ENCODE peak calls at places on chromosomes 11 and 22, in five cellular contexts. S is cardiac fibroblast, O is transverse colon, U is A549, B is heart left ventricle. X is an unnamed sample.

GRCh38 chr11:126891556-126892217 is 108.9 kb downstream of the KIRREL3 start:
- DNase-seq in S (peak), B (peak), U (no peak), O (no peak), X (no peak)

GRCh38 chr22:45163074-45163416 is 680 bp upstream of the NUP50 start:
- DNase-seq in S (peak), O (peak), U (peak), B (no peak), X (no peak)

GRCh38 chr11:134139303-134139872 is 70.5 kb downstream of the JAM3 start:
- DNase-seq in B (no peak), S (no peak), O (no peak), U (no peak), X (no peak)

GRCh38 chr22:29306830-29307657 is 594 bp downstream of the GAS2L1 start:
- DNase-seq in U (peak), S (peak), B (peak), O (peak), X (no peak)

GRCh38 chr22:38305481-38306448 is 11.5 kb downstream of the CSNK1E start:
- DNase-seq in B (no peak), U (no peak), S (peak), O (peak), X (no peak)

GRCh38 chr11:44316388-44317240 is 6.7 kb upstream of the ALX4 start:
- DNase-seq in U (no peak), S (no peak), O (no peak), B (no peak), X (no peak)

GRCh38 chr11:122642472-122642922 is 13.0 kb upstream of the UBASH3B start:
- DNase-seq in S (peak), B (no peak), O (no peak), U (peak), X (no peak)

GRCh38 chr11:65857500-65858353 is at the start of gene CFL1:
- DNase-seq in B (peak), O (peak), U (peak), S (peak), X (peak)

GRCh38 chr11:69818243-69819108 is 740 bp downstream of the FGF3 start:
- DNase-seq in U (no peak), B (no peak), S (no peak), O (no peak), X (no peak)

GRCh38 chr11:59289356-59289755 is 69.3 kb upstream of the OR5AN1 start:
- DNase-seq in U (no peak), S (no peak), O (no peak), B (no peak), X (no peak)

GRCh38 chr11:99911116-99911515 is 776.0 kb upstream of the ARHGAP42 start:
- DNase-seq in S (no peak), O (no peak), B (no peak), U (no peak), X (no peak)

GRCh38 chr11:64743591-64744543 is at the start of gene RASGRP2:
- DNase-seq in S (peak), O (peak), U (peak), B (peak), X (no peak)

GRCh38 chr22:40637181-40638150 is 947 bp upstream of the MRTFA start:
- DNase-seq in O (peak), U (no peak), B (peak), S (no peak), X (no peak)

GRCh38 chr11:10931761-10932700 is 74.2 kb upstream of the ZBED5 start:
- DNase-seq in U (no peak), S (peak), B (peak), O (peak), X (no peak)

GRCh38 chr11:43632171-43632570 is 48.4 kb upstream of the HSD17B12 start:
- DNase-seq in O (no peak), S (no peak), B (no peak), U (no peak), X (peak)

GRCh38 chr11:820655-821512 is 2.2 kb downstream of the PNPLA2 start:
- DNase-seq in B (peak), O (peak), S (peak), U (peak), X (no peak)

GRCh38 chr11:122850076-122850631 is 11.9 kb downstream of the CRTAM start:
- DNase-seq in B (no peak), S (peak), O (no peak), U (no peak), X (no peak)

GRCh38 chr11:44859528-44859925 is 91.2 kb downstream of the TP53I11 start:
- DNase-seq in S (no peak), O (no peak), U (no peak), B (no peak), X (no peak)

GRCh38 chr22:35477911-35478582 is 62.6 kb upstream of the RASD2 start:
- DNase-seq in U (peak), S (peak), B (peak), O (peak), X (peak)

GRCh38 chr11:8025123-8025522 is 38.0 kb downstream of the EIF3F start:
- DNase-seq in U (no peak), B (no peak), S (no peak), O (no peak), X (no peak)

GRCh38 chr11:12598330-12599256 is 75.6 kb upstream of the TEAD1 start:
- DNase-seq in S (peak), B (no peak), O (no peak), U (no peak), X (no peak)

GRCh38 chr22:39959640-39960447 is at the start of gene TMA7B:
- DNase-seq in O (no peak), U (peak), S (peak), B (no peak), X (peak)

GRCh38 chr11:79081441-79082124 is 359.2 kb downstream of the TENM4 start:
- DNase-seq in O (no peak), B (no peak), U (no peak), S (peak), X (peak)

GRCh38 chr11:7906481-7906880 is 24.6 kb downstream of the OR10A6 start:
- DNase-seq in O (no peak), S (no peak), B (no peak), U (no peak), X (no peak)

GRCh38 chr11:74754507-74755255 is 6.0 kb downstream of the RNF169 start:
- DNase-seq in O (no peak), U (peak), S (peak), B (no peak), X (no peak)

GRCh38 chr11:122851366-122852011 is 13.2 kb downstream of the CRTAM start:
- DNase-seq in U (no peak), S (no peak), O (no peak), B (no peak), X (no peak)

GRCh38 chr11:34619062-34619516 is 1.8 kb upstream of the EHF start:
- DNase-seq in U (no peak), B (no peak), S (no peak), O (no peak), X (no peak)

GRCh38 chr11:126147268-126148111 is 64.0 kb downstream of the RPUSD4 start:
- DNase-seq in U (no peak), O (no peak), B (no peak), S (no peak), X (no peak)

GRCh38 chr11:17649696-17650600 is 69.4 kb upstream of the MYOD1 start:
- DNase-seq in S (no peak), U (no peak), O (no peak), B (no peak), X (no peak)

GRCh38 chr11:34104680-34105078 is 750 bp upstream of the NAT10 start:
- DNase-seq in S (no peak), O (no peak), U (no peak), B (no peak), X (no peak)

GRCh38 chr11:17403977-17404759 is 15.7 kb upstream of the KCNJ11 start:
- DNase-seq in U (no peak), S (peak), B (no peak), O (no peak), X (no peak)

GRCh38 chr11:92888701-92889100 is 80.8 kb upstream of the MTNR1B start:
- DNase-seq in S (no peak), O (no peak), U (no peak), B (no peak), X (no peak)

GRCh38 chr22:46233231-46233630 is 16.9 kb downstream of the CDPF1 start:
- DNase-seq in U (no peak), O (no peak), S (peak), B (peak), X (no peak)

GRCh38 chr11:75140269-75141138 is 10.4 kb upstream of the SLCO2B1 start:
- DNase-seq in S (peak), O (peak), B (peak), U (peak), X (no peak)

GRCh38 chr22:28105988-28106387 is 186.9 kb upstream of the PITPNB start:
- DNase-seq in B (no peak), S (no peak), U (no peak), O (no peak), X (no peak)

GRCh38 chr22:46131151-46131587 is 19.2 kb upstream of the PPARA start:
- DNase-seq in U (no peak), O (no peak), B (no peak), S (no peak), X (no peak)

GRCh38 chr11:77698896-77699295 is 61.3 kb upstream of the CLNS1A start:
- DNase-seq in S (no peak), B (no peak), U (no peak), O (no peak), X (no peak)

GRCh38 chr22:36510966-36511881 is 4.4 kb upstream of the FOXRED2 start:
- DNase-seq in B (no peak), U (peak), O (peak), S (peak), X (no peak)

GRCh38 chr11:118902336-118903203 is 18.9 kb downstream of the CXCR5 start:
- DNase-seq in B (no peak), U (no peak), S (no peak), O (no peak), X (no peak)

DNA sequence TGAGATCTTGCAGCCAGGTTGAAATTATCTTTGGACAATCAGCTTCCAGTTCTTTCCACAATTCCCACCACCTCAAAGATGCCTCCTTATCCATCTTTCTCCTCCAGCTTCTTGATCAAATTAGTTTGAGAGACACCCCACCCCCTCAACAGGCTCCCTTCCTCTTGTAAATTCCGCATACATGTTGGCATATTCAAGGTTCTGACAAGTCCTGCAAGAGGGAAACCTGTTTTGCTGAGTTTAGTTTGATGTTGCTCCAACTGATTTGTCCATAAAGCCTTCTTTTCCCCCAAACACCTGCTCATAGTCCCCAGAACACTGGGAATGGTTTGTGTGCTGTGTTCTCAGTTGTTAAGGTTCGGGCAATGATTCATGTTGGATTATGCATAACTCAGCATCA is 73.6 kb downstream of the MYO18B start:
- DNase-seq in U (no peak), S (no peak), O (no peak), B (no peak), X (no peak)
- TF ChIP-seq CTCF in U (no peak), S (no peak), O (no peak), B (no peak), X (no peak)

DNA sequence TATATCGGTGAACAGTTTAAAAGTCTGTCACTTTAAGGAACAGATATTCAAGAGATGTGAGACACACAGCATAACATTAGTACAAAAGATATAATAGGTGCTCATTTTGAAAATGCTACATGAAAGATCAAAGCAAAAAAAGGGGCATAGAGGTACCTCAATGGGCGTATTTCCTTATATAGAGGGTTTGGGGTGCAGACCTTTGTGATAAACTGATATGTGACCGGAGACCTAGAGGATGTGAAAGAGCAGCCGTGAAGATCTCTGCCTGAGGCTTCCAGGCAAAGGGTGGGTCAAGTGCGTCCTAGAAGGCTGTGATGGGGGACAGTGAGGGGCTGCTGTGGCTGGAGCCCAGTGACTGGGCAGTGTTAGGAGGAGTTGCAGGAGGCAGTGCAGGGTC is 551.4 kb downstream of the ETS1 start:
- DNase-seq in U (no peak), O (no peak), S (no peak), B (no peak), X (no peak)
- H3K4me3 ChIP-seq in U (no peak), O (no peak), S (no peak), B (no peak), X (no peak)

GRCh38 chr11:76598426-76598839 is 72.1 kb downstream of the LRRC32 start:
- DNase-seq in U (peak), B (no peak), S (peak), O (no peak), X (no peak)
- TF ChIP-seq CTCF in U (peak), B (peak), S (peak), O (peak), X (peak)

GRCh38 chr11:121299417-121299816 is 6.8 kb downstream of the SC5D start:
- DNase-seq in O (no peak), S (no peak), U (no peak), B (no peak), X (no peak)
- H3K4me3 ChIP-seq in O (no peak), S (no peak), U (no peak), B (no peak), X (no peak)

DNA sequence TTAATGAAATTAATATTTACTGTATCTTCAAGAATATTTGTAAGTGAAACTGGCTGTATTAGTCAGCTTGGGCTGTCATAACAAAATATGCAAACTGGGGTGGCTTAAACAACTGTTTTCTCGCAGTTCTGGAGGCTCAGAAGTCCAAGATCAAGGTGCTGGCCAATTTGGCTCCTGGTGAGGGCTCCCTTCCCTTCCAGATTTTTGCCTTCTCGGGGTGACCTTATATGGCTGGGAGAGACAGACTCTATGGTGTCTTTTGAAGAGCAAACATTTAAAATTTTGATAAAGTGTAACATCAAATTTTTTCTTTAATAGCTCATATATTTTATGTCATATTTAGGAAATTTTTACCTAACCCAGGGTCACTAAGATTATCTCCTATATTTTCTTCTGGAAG is 30.2 kb downstream of the CSTPP1 start:
- DNase-seq in U (no peak), O (no peak), S (no peak), B (no peak), X (no peak)
- TF ChIP-seq CTCF in U (no peak), O (no peak), S (no peak), B (no peak), X (no peak)

DNA sequence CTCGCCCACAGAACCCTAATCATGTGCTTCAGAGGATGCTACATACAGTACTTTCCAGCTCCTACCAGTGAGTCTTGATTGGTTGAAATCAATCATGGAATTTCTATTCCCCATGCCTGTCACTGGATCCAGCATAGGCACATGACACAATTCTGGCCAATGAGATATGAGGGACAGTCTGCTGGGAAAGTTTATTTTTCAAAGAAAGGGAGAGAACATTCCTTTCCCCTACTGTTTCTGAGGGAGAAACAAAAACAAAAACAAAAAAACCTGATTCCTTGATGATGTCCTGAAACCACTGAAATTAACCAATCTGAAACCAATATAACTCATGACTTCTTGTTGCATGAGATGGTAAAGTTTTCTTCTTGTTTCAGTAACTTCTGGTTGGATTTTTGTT is 3.3 kb upstream of the RCN1 start:
- DNase-seq in S (peak), O (no peak), U (no peak), B (no peak), X (no peak)
- H3K4me3 ChIP-seq in S (peak), O (no peak), U (no peak), B (no peak), X (no peak)

DNA sequence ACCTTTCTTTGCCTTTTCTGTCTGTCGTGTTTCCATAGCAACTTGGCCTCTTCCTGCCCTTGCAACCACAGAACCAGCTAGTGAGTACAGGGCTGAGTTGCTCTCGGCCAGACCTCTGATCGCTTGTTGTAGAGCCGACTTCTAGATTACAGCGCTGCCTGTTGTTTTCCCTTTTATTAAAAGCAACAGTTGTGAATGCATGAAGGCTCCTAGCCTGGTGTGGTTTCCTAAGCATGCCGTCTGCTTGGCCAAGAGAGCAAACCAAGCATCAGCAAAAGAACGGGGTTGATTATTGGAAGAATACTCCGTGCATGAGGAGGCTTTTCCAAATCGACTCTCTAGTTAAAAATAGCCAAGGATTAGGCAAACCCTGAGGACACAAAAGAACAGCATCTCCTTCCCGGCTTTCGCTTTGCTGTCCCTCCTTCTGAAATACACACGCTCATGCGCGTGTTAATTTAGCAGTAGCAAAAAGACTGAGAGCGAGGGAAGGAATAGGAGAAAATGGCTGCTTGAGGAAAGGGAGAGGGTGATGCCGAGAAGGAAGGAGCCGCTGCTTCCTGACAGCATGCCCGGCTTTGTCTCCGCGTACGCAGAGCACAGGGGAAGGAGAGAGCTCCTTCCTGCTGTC is 71.5 kb upstream of the TTC12 start:
- DNase-seq in S (peak), O (no peak), B (no peak), U (no peak), X (no peak)
- TF ChIP-seq CTCF in S (no peak), O (no peak), B (no peak), U (no peak), X (no peak)

DNA sequence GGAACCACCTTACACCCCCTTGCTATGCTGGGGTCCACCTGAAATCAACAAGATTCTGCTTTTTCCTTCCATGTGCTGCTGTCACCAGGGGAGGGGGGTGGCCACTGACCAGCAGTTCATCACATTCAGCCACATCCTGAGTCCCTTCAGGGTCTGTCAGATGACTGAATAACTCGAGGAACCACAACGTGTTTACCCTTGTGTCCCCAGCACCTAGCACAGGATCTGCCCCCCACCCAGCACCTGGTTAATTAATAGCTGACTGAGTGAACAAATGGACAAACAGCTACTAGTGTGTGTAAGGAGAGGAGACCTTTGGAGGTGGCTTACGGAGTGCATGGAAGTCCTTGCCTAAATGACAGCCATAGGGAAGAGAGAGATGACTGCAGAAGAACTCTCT is 119.5 kb upstream of the NCAM1 start:
- DNase-seq in S (no peak), U (no peak), O (no peak), B (no peak), X (no peak)
- H3K4me3 ChIP-seq in S (no peak), U (no peak), O (no peak), B (no peak), X (no peak)